ENCODE peak calls at places on chromosomes 16 and 17, in five cellular contexts. G is HepG2, J is upper lobe of left lung, U is GM12878, L is K562. C is an unnamed sample.

GRCh38 chr16:46822270-46822669 is 8.7 kb downstream of the C16orf87 start:
- ATAC-seq in G (no peak), J (no peak), U (peak), L (no peak), C (no peak)

GRCh38 chr17:13962716-13963115 is 106.6 kb upstream of the COX10 start:
- ATAC-seq in G (no peak), J (no peak), U (no peak), L (no peak), C (no peak)

GRCh38 chr17:49267912-49268311 is 37.3 kb upstream of the PHOSPHO1 start:
- ATAC-seq in G (peak), J (no peak), U (no peak), L (no peak), C (no peak)

GRCh38 chr16:19879241-19879792 is 5.3 kb downstream of the GPRC5B start:
- ATAC-seq in G (peak), J (no peak), U (no peak), L (no peak), C (no peak)

GRCh38 chr17:965311-965989 is 14.1 kb downstream of the NXN start:
- ATAC-seq in G (no peak), J (no peak), U (no peak), L (no peak), C (no peak)

GRCh38 chr17:21512307-21513011 is 136.3 kb downstream of the KCNJ12 start:
- ATAC-seq in G (no peak), J (no peak), U (no peak), L (peak), C (no peak)

GRCh38 chr16:46648656-46649055 is 27.5 kb upstream of the SHCBP1 start:
- ATAC-seq in G (peak), J (no peak), U (no peak), L (peak), C (no peak)

GRCh38 chr16:78213751-78214150 is 114.3 kb downstream of the WWOX start:
- ATAC-seq in G (no peak), J (peak), U (no peak), L (no peak), C (no peak)

GRCh38 chr16:16150878-16151152 is 72.5 kb downstream of the ABCC6 start:
- ATAC-seq in G (no peak), J (no peak), U (no peak), L (no peak), C (no peak)

GRCh38 chr16:16150117-16150877 is 73.0 kb downstream of the ABCC6 start:
- ATAC-seq in G (peak), J (peak), U (no peak), L (peak), C (peak)

GRCh38 chr16:16147316-16147999 is 75.8 kb downstream of the ABCC6 start:
- ATAC-seq in G (peak), J (no peak), U (no peak), L (no peak), C (no peak)

GRCh38 chr16:16149710-16150116 is 73.6 kb downstream of the ABCC6 start:
- ATAC-seq in G (peak), J (peak), U (no peak), L (peak), C (peak)

DNA sequence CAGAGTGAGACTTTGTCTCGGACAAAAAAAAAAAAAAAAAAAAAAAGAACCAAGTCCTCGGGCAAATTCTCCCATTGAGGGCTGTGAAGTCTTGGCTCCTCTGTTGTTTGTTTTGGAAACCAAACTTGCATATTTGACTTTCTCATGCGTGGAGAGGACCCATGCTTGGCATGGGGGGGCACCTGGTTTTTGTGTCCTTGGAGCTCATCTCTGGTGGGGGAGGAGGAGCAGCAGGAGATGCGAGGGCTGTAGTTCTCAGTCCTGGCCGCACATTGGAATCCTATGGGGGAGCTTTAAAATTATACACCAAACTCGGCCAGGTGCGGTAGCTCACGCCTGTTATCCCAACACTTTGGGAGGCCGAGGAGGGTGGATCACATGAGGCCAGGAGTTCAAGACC is 74.5 kb downstream of the ABCC6 start:
- ATAC-seq in G (no peak), J (no peak), U (no peak), L (no peak), C (no peak)
- TF ChIP-seq EP300 in G (no peak), J (no peak), U (no peak), L (no peak), C (no peak)

GRCh38 chr17:80844418-80844990 is 147.1 kb upstream of the CHMP6 start:
- ATAC-seq in G (no peak), J (no peak), U (no peak), L (no peak), C (no peak)

GRCh38 chr17:80847506-80848230 is 144.0 kb upstream of the CHMP6 start:
- ATAC-seq in G (no peak), J (no peak), U (no peak), L (peak), C (no peak)

GRCh38 chr17:80846932-80847331 is 144.7 kb upstream of the CHMP6 start:
- ATAC-seq in G (no peak), J (no peak), U (no peak), L (no peak), C (no peak)

GRCh38 chr17:80845121-80845862 is 146.3 kb upstream of the CHMP6 start:
- ATAC-seq in G (no peak), J (no peak), U (no peak), L (no peak), C (no peak)

DNA sequence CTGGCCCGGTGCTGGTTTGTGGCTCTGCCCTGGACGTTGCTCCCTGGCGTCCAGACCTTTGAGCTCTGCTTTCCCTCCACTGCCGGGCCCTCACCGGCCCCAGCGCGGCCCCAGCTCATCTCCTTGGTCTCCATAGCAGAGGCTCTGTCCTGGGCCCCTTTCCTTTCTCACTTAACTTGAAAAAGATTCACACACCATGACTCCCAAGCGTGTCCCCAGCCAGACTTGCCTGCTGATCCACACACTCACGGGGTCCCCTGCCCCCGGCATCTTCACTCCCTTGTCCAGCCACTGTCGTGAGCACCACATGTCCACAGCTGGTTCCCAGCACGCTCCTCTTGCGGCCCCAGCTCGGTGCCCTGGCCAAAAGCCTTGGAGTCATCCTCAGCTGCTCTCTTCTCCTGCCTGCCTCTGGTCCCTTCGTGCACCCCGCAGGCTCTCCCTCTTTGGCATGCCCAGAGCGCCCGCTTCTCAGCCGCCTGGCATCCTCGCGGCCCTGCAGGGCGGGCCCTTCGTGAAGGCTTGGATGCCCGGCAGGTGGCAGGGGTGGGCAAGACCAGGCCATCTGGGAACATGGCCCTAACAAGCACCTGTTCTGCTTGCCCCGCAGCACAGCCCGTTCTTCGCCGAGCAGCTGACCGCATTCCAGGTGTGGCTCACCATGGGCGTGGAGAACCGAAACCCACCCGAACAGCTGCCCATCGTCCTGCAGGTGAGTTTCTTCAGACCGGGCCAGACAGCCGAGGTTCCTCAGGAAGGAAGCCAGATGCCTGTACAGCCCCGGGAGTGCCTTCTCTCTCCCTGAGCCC is 145.6 kb upstream of the CHMP6 start:
- ATAC-seq in G (no peak), J (no peak), U (peak), L (no peak), C (no peak)
- TF ChIP-seq CTCF in G (no peak), J (no peak), U (peak), L (no peak), C (no peak)

GRCh38 chr17:30970757-30971567 is at the start of gene RNF135:
- ATAC-seq in G (no peak), J (peak), U (peak), L (no peak), C (peak)
- TF ChIP-seq POLR2AphosphoS5 in G (no peak), J (peak), U (peak), L (no peak), C (peak)

DNA sequence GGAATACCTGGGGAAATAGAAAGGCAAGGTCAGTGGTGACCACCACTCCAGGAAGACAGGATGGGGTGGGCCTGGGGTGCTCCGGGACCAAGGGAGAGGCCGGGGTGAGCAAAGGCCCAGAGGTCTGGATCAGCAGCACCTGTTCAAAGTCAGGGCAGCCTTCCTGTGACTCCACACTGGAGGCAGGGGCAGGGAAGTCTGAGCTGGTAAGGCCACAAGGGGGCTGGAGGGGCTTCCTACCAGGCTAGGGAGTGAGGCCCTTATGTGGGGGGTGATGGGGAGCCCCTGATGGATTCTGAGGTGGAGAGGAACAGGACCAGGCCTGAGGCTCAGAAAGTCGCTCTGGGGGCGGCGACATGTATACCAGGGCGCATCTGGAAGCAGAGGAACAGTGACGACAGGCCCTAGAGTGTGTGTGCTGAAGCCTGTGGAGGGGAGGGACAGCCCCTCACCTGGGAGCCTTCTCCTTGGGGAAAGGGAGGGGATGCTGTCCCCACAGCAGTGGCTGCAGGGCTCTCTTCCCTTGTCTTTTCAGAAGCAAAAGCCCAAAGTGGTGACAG is 3.7 kb downstream of the C16orf78 start:
- ATAC-seq in G (no peak), J (peak), U (no peak), L (no peak), C (no peak)
- TF ChIP-seq EP300 in G (no peak), J (no peak), U (no peak), L (no peak), C (no peak)

GRCh38 chr16:54582631-54583250 is 296.2 kb upstream of the IRX3 start:
- ATAC-seq in G (no peak), J (no peak), U (no peak), L (no peak), C (no peak)
- TF ChIP-seq CTCF in G (no peak), J (no peak), U (no peak), L (no peak), C (no peak)

GRCh38 chr17:50423553-50424159 is 2.4 kb upstream of the ACSF2 start:
- ATAC-seq in G (peak), J (no peak), U (no peak), L (peak), C (no peak)
- TF ChIP-seq POLR2AphosphoS5 in G (no peak), J (no peak), U (no peak), L (no peak), C (no peak)

DNA sequence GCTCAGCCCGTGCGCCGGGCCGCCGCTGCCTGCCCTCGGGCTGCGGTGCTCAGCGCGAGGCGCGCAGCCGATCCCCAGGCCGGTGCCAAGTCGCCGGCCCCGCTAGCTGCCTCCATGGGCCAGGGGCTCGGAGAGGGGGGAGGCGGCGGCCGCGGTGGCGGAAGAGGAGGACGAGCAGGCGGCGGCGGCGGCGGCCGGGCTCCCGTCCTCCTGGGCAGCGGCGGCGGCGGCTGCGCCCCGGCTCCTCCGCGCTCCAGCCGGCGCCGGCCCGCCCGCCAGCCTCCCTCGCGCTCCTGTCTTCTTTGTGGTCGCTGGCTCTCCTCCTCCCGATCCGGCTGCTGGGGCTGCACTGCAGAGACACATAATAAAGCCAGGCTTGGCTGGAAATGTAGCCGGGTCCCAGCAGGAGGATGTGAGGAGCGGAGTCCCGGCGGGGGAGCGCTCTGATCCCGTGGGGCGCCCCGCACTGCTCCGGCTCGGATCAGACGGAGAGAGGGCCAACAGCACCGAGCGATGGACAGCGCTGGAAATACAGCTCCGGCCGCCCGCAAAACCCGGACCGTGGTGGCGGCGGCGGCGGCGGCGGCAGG is 924 bp upstream of the ZNF423 start:
- ATAC-seq in G (peak), J (peak), U (peak), L (peak), C (peak)
- TF ChIP-seq EP300 in G (no peak), J (no peak), U (no peak), L (no peak), C (no peak)

DNA sequence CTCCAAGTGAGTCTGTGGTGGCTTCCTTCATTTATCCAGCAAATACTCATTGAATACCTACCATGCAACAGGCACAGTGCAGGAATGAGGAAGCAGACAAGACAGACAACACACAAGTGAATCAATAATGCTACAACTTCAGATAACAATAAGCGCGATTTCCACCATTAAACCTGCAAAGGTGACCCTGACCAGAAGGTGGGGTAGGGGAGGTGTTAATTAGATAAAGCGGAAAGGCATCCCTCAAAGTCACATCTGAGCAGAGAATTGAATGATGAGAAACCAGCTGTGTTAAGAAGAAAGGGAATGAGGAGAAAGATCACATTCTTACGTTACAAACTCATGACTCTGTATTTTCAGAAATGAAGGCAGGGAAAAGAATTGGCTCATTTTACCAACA is 26.3 kb downstream of the ZZEF1 start:
- ATAC-seq in G (no peak), J (no peak), U (no peak), L (no peak), C (no peak)
- TF ChIP-seq CTCF in G (no peak), J (no peak), U (no peak), L (no peak), C (no peak)

DNA sequence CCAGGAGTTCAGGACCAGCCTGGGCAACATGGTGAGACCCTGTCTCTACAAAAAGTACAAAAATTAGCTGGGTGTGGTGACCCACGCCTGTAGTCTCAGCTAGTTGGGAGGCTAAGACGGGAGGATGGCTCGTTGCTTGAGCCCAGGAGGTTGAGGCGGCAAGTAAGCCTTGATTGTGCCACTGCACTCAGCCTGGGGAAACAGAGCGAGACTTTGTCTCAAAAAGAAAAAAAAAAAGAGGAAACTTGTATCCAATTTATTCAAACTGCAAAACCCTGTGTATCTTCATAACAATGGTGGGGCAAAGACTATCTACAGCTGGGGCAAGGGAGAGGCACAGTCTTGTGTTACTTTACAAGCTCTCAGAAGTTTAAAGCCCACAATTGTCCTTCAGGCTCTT is 21.5 kb downstream of the GRB7 start:
- ATAC-seq in G (no peak), J (no peak), U (no peak), L (no peak), C (no peak)
- TF ChIP-seq POLR2AphosphoS5 in G (no peak), J (no peak), U (no peak), L (no peak), C (no peak)

C was measured in gastroesophageal sphincter.